ENCODE peak calls at places on chromosome 10, in nine cellular contexts. One of them, this sample, is unnamed.

GRCh38 chr10:35011771-35012191 is 78.4 kb downstream of the CUL2 start:
- DNase-seq in KBM-7: no peak
- DNase-seq in HCT116: no peak
- DNase-seq in SK-N-DZ: no peak
- DNase-seq in effector CD8-positive, alpha-beta T cell: no peak
- DNase-seq in neural progenitor cell: no peak
- DNase-seq in iris pigment epithelial cell: peak
- DNase-seq in GM13976: no peak
- DNase-seq in T-helper 2 cell: no peak
- DNase-seq in this sample: no peak

GRCh38 chr10:8279598-8279997 is 225.1 kb downstream of the GATA3 start:
- DNase-seq in KBM-7: no peak
- DNase-seq in HCT116: no peak
- DNase-seq in SK-N-DZ: no peak
- DNase-seq in effector CD8-positive, alpha-beta T cell: no peak
- DNase-seq in neural progenitor cell: no peak
- DNase-seq in iris pigment epithelial cell: peak
- DNase-seq in GM13976: no peak
- DNase-seq in T-helper 2 cell: no peak
- DNase-seq in this sample: no peak

GRCh38 chr10:788796-789748 is 99.6 kb upstream of the DIP2C start:
- DNase-seq in KBM-7: no peak
- DNase-seq in HCT116: peak
- DNase-seq in SK-N-DZ: peak
- DNase-seq in effector CD8-positive, alpha-beta T cell: no peak
- DNase-seq in neural progenitor cell: peak
- DNase-seq in iris pigment epithelial cell: peak
- DNase-seq in GM13976: peak
- DNase-seq in T-helper 2 cell: no peak
- DNase-seq in this sample: no peak

GRCh38 chr10:13624630-13625029 is 37.9 kb downstream of the PRPF18 start:
- DNase-seq in KBM-7: no peak
- DNase-seq in HCT116: no peak
- DNase-seq in SK-N-DZ: no peak
- DNase-seq in effector CD8-positive, alpha-beta T cell: no peak
- DNase-seq in neural progenitor cell: no peak
- DNase-seq in iris pigment epithelial cell: peak
- DNase-seq in GM13976: no peak
- DNase-seq in T-helper 2 cell: no peak
- DNase-seq in this sample: no peak

GRCh38 chr10:33723181-33723580 is 388.7 kb upstream of the NRP1 start:
- DNase-seq in KBM-7: no peak
- DNase-seq in HCT116: no peak
- DNase-seq in SK-N-DZ: no peak
- DNase-seq in effector CD8-positive, alpha-beta T cell: no peak
- DNase-seq in neural progenitor cell: no peak
- DNase-seq in iris pigment epithelial cell: no peak
- DNase-seq in GM13976: no peak
- DNase-seq in T-helper 2 cell: no peak
- DNase-seq in this sample: no peak

GRCh38 chr10:118694848-118695247 is 59.9 kb downstream of the CACUL1 start:
- DNase-seq in KBM-7: no peak
- DNase-seq in HCT116: no peak
- DNase-seq in SK-N-DZ: no peak
- DNase-seq in effector CD8-positive, alpha-beta T cell: no peak
- DNase-seq in neural progenitor cell: no peak
- DNase-seq in iris pigment epithelial cell: peak
- DNase-seq in GM13976: no peak
- DNase-seq in T-helper 2 cell: no peak
- DNase-seq in this sample: no peak

GRCh38 chr10:57806675-57807074 is 461.0 kb downstream of the IPMK start:
- DNase-seq in KBM-7: no peak
- DNase-seq in HCT116: no peak
- DNase-seq in SK-N-DZ: no peak
- DNase-seq in effector CD8-positive, alpha-beta T cell: no peak
- DNase-seq in neural progenitor cell: no peak
- DNase-seq in iris pigment epithelial cell: no peak
- DNase-seq in GM13976: no peak
- DNase-seq in T-helper 2 cell: no peak
- DNase-seq in this sample: no peak

GRCh38 chr10:43105119-43105792 is 28.4 kb downstream of the RET start:
- DNase-seq in KBM-7: peak
- DNase-seq in HCT116: peak
- DNase-seq in SK-N-DZ: peak
- DNase-seq in effector CD8-positive, alpha-beta T cell: peak
- DNase-seq in neural progenitor cell: peak
- DNase-seq in iris pigment epithelial cell: peak
- DNase-seq in GM13976: peak
- DNase-seq in T-helper 2 cell: peak
- DNase-seq in this sample: peak

GRCh38 chr10:33927347-33927746 is 592.9 kb upstream of the NRP1 start:
- DNase-seq in KBM-7: no peak
- DNase-seq in HCT116: no peak
- DNase-seq in SK-N-DZ: no peak
- DNase-seq in effector CD8-positive, alpha-beta T cell: no peak
- DNase-seq in neural progenitor cell: no peak
- DNase-seq in iris pigment epithelial cell: peak
- DNase-seq in GM13976: no peak
- DNase-seq in T-helper 2 cell: no peak
- DNase-seq in this sample: no peak

GRCh38 chr10:61943699-61944444 is 42.4 kb downstream of the ARID5B start:
- DNase-seq in KBM-7: no peak
- DNase-seq in HCT116: no peak
- DNase-seq in SK-N-DZ: no peak
- DNase-seq in effector CD8-positive, alpha-beta T cell: no peak
- DNase-seq in neural progenitor cell: no peak
- DNase-seq in iris pigment epithelial cell: peak
- DNase-seq in GM13976: peak
- DNase-seq in T-helper 2 cell: peak
- DNase-seq in this sample: no peak

GRCh38 chr10:3955954-3956617 is 171.1 kb upstream of the KLF6 start:
- DNase-seq in KBM-7: no peak
- DNase-seq in HCT116: no peak
- DNase-seq in SK-N-DZ: no peak
- DNase-seq in effector CD8-positive, alpha-beta T cell: no peak
- DNase-seq in neural progenitor cell: peak
- DNase-seq in iris pigment epithelial cell: no peak
- DNase-seq in GM13976: no peak
- DNase-seq in T-helper 2 cell: no peak
- DNase-seq in this sample: no peak

GRCh38 chr10:21336476-21337170 is 188.9 kb downstream of the SKIDA1 start:
- DNase-seq in KBM-7: no peak
- DNase-seq in HCT116: peak
- DNase-seq in SK-N-DZ: no peak
- DNase-seq in effector CD8-positive, alpha-beta T cell: no peak
- DNase-seq in neural progenitor cell: peak
- DNase-seq in iris pigment epithelial cell: peak
- DNase-seq in GM13976: no peak
- DNase-seq in T-helper 2 cell: no peak
- DNase-seq in this sample: no peak

GRCh38 chr10:132497083-132497680 is 40.4 kb upstream of the INPP5A start:
- DNase-seq in KBM-7: no peak
- DNase-seq in HCT116: no peak
- DNase-seq in SK-N-DZ: no peak
- DNase-seq in effector CD8-positive, alpha-beta T cell: no peak
- DNase-seq in neural progenitor cell: no peak
- DNase-seq in iris pigment epithelial cell: no peak
- DNase-seq in GM13976: no peak
- DNase-seq in T-helper 2 cell: no peak
- DNase-seq in this sample: no peak

GRCh38 chr10:97571622-97572021 is 957 bp upstream of the ANKRD2 start:
- DNase-seq in KBM-7: no peak
- DNase-seq in HCT116: no peak
- DNase-seq in SK-N-DZ: no peak
- DNase-seq in effector CD8-positive, alpha-beta T cell: no peak
- DNase-seq in neural progenitor cell: no peak
- DNase-seq in iris pigment epithelial cell: no peak
- DNase-seq in GM13976: no peak
- DNase-seq in T-helper 2 cell: no peak
- DNase-seq in this sample: no peak

GRCh38 chr10:27360581-27361172 is 120.1 kb upstream of the ACBD5 start:
- DNase-seq in KBM-7: peak
- DNase-seq in HCT116: peak
- DNase-seq in SK-N-DZ: peak
- DNase-seq in effector CD8-positive, alpha-beta T cell: peak
- DNase-seq in neural progenitor cell: peak
- DNase-seq in iris pigment epithelial cell: peak
- DNase-seq in GM13976: peak
- DNase-seq in T-helper 2 cell: peak
- DNase-seq in this sample: peak

GRCh38 chr10:33145451-33146188 is 187.6 kb upstream of the ITGB1 start:
- DNase-seq in KBM-7: no peak
- DNase-seq in HCT116: peak
- DNase-seq in SK-N-DZ: no peak
- DNase-seq in effector CD8-positive, alpha-beta T cell: no peak
- DNase-seq in neural progenitor cell: no peak
- DNase-seq in iris pigment epithelial cell: no peak
- DNase-seq in GM13976: no peak
- DNase-seq in T-helper 2 cell: no peak
- DNase-seq in this sample: no peak

GRCh38 chr10:16436758-16437539 is at the start of gene PTER:
- DNase-seq in KBM-7: peak
- DNase-seq in HCT116: peak
- DNase-seq in SK-N-DZ: no peak
- DNase-seq in effector CD8-positive, alpha-beta T cell: peak
- DNase-seq in neural progenitor cell: peak
- DNase-seq in iris pigment epithelial cell: peak
- DNase-seq in GM13976: peak
- DNase-seq in T-helper 2 cell: peak
- DNase-seq in this sample: peak

GRCh38 chr10:60236869-60237524 is 152.7 kb downstream of the ANK3 start:
- DNase-seq in KBM-7: peak
- DNase-seq in HCT116: no peak
- DNase-seq in SK-N-DZ: no peak
- DNase-seq in effector CD8-positive, alpha-beta T cell: no peak
- DNase-seq in neural progenitor cell: no peak
- DNase-seq in iris pigment epithelial cell: peak
- DNase-seq in GM13976: peak
- DNase-seq in T-helper 2 cell: no peak
- DNase-seq in this sample: peak

GRCh38 chr10:103534621-103535498 is 41.4 kb downstream of the NEURL1 start:
- DNase-seq in KBM-7: no peak
- DNase-seq in HCT116: no peak
- DNase-seq in SK-N-DZ: no peak
- DNase-seq in effector CD8-positive, alpha-beta T cell: no peak
- DNase-seq in neural progenitor cell: no peak
- DNase-seq in iris pigment epithelial cell: no peak
- DNase-seq in GM13976: no peak
- DNase-seq in T-helper 2 cell: no peak
- DNase-seq in this sample: no peak

GRCh38 chr10:61280303-61280702 is 172.9 kb downstream of the TMEM26 start:
- DNase-seq in KBM-7: no peak
- DNase-seq in HCT116: no peak
- DNase-seq in SK-N-DZ: no peak
- DNase-seq in effector CD8-positive, alpha-beta T cell: no peak
- DNase-seq in neural progenitor cell: no peak
- DNase-seq in iris pigment epithelial cell: peak
- DNase-seq in GM13976: no peak
- DNase-seq in T-helper 2 cell: no peak
- DNase-seq in this sample: no peak

GRCh38 chr10:126226205-126226604 is 162.1 kb downstream of the ADAM12 start:
- DNase-seq in KBM-7: no peak
- DNase-seq in HCT116: no peak
- DNase-seq in SK-N-DZ: no peak
- DNase-seq in effector CD8-positive, alpha-beta T cell: no peak
- DNase-seq in neural progenitor cell: no peak
- DNase-seq in iris pigment epithelial cell: no peak
- DNase-seq in GM13976: no peak
- DNase-seq in T-helper 2 cell: no peak
- DNase-seq in this sample: no peak

GRCh38 chr10:78952018-78952417 is 116.7 kb upstream of the ZMIZ1 start:
- DNase-seq in KBM-7: no peak
- DNase-seq in HCT116: no peak
- DNase-seq in SK-N-DZ: no peak
- DNase-seq in effector CD8-positive, alpha-beta T cell: no peak
- DNase-seq in neural progenitor cell: no peak
- DNase-seq in iris pigment epithelial cell: no peak
- DNase-seq in GM13976: no peak
- DNase-seq in T-helper 2 cell: no peak
- DNase-seq in this sample: no peak

GRCh38 chr10:65176994-65177393 is 1655.8 kb downstream of the REEP3 start:
- DNase-seq in KBM-7: no peak
- DNase-seq in HCT116: no peak
- DNase-seq in SK-N-DZ: no peak
- DNase-seq in effector CD8-positive, alpha-beta T cell: no peak
- DNase-seq in neural progenitor cell: no peak
- DNase-seq in iris pigment epithelial cell: no peak
- DNase-seq in GM13976: no peak
- DNase-seq in T-helper 2 cell: no peak
- DNase-seq in this sample: no peak

GRCh38 chr10:90051053-90051452 is 349.7 kb downstream of the KIF20B start:
- DNase-seq in KBM-7: no peak
- DNase-seq in HCT116: no peak
- DNase-seq in SK-N-DZ: no peak
- DNase-seq in effector CD8-positive, alpha-beta T cell: no peak
- DNase-seq in neural progenitor cell: no peak
- DNase-seq in iris pigment epithelial cell: no peak
- DNase-seq in GM13976: no peak
- DNase-seq in T-helper 2 cell: no peak
- DNase-seq in this sample: no peak